ENCODE peak calls at places on chromosome 7, in four cellular contexts. One of them, this sample, is unnamed.

GRCh38 chr7:46285856-46286255 is 364.8 kb upstream of the IGFBP3 start:
- DNase-seq in sigmoid colon: no peak
- DNase-seq in neural progenitor cell: no peak
- DNase-seq in IMR-90: peak; percentile 30
- DNase-seq in this sample: no peak

GRCh38 chr7:48110868-48111267 is 21.8 kb downstream of the UPP1 start:
- DNase-seq in sigmoid colon: no peak
- DNase-seq in neural progenitor cell: no peak
- DNase-seq in IMR-90: no peak
- DNase-seq in this sample: no peak

GRCh38 chr7:84237533-84238173 is 43.1 kb upstream of the SEMA3A start:
- DNase-seq in sigmoid colon: no peak
- DNase-seq in neural progenitor cell: no peak
- DNase-seq in IMR-90: peak; percentile 99
- DNase-seq in this sample: no peak

GRCh38 chr7:6564091-6564770 is 13.0 kb upstream of the GRID2IP start:
- DNase-seq in sigmoid colon: no peak
- DNase-seq in neural progenitor cell: no peak
- DNase-seq in IMR-90: no peak
- DNase-seq in this sample: no peak

GRCh38 chr7:68509054-68509453 is 1089.2 kb upstream of the AUTS2 start:
- DNase-seq in sigmoid colon: no peak
- DNase-seq in neural progenitor cell: no peak
- DNase-seq in IMR-90: no peak
- DNase-seq in this sample: no peak

GRCh38 chr7:138935438-138936079 is 45.6 kb downstream of the KIAA1549 start:
- DNase-seq in sigmoid colon: no peak
- DNase-seq in neural progenitor cell: peak; percentile 42
- DNase-seq in IMR-90: peak; percentile 92
- DNase-seq in this sample: peak; percentile 67

GRCh38 chr7:9945882-9946281 is 1027.8 kb upstream of the PHF14 start:
- DNase-seq in sigmoid colon: no peak
- DNase-seq in neural progenitor cell: no peak
- DNase-seq in IMR-90: no peak
- DNase-seq in this sample: no peak

GRCh38 chr7:119572132-119572531 is 700.8 kb upstream of the KCND2 start:
- DNase-seq in sigmoid colon: no peak
- DNase-seq in neural progenitor cell: no peak
- DNase-seq in IMR-90: no peak
- DNase-seq in this sample: peak; percentile 25

GRCh38 chr7:136530831-136531230 is 337.6 kb upstream of the CHRM2 start:
- DNase-seq in sigmoid colon: no peak
- DNase-seq in neural progenitor cell: no peak
- DNase-seq in IMR-90: no peak
- DNase-seq in this sample: no peak

GRCh38 chr7:37081436-37081835 is 357.1 kb upstream of the AOAH start:
- DNase-seq in sigmoid colon: no peak
- DNase-seq in neural progenitor cell: no peak
- DNase-seq in IMR-90: no peak
- DNase-seq in this sample: no peak

GRCh38 chr7:93551063-93551895 is 23.2 kb downstream of the CALCR start:
- DNase-seq in sigmoid colon: no peak
- DNase-seq in neural progenitor cell: peak; percentile 78
- DNase-seq in IMR-90: peak; percentile 56
- DNase-seq in this sample: no peak

GRCh38 chr7:38309555-38309954 is 36.1 kb upstream of the TARP start:
- DNase-seq in sigmoid colon: no peak
- DNase-seq in neural progenitor cell: no peak
- DNase-seq in IMR-90: no peak
- DNase-seq in this sample: no peak

GRCh38 chr7:38307640-38308039 is 34.2 kb upstream of the TARP start:
- DNase-seq in sigmoid colon: no peak
- DNase-seq in neural progenitor cell: no peak
- DNase-seq in IMR-90: no peak
- DNase-seq in this sample: no peak

GRCh38 chr7:38303866-38304265 is 30.4 kb upstream of the TARP start:
- DNase-seq in sigmoid colon: no peak
- DNase-seq in neural progenitor cell: no peak
- DNase-seq in IMR-90: no peak
- DNase-seq in this sample: no peak

GRCh38 chr7:38306136-38306535 is 32.7 kb upstream of the TARP start:
- DNase-seq in sigmoid colon: no peak
- DNase-seq in neural progenitor cell: no peak
- DNase-seq in IMR-90: peak; percentile 45
- DNase-seq in this sample: no peak

DNA sequence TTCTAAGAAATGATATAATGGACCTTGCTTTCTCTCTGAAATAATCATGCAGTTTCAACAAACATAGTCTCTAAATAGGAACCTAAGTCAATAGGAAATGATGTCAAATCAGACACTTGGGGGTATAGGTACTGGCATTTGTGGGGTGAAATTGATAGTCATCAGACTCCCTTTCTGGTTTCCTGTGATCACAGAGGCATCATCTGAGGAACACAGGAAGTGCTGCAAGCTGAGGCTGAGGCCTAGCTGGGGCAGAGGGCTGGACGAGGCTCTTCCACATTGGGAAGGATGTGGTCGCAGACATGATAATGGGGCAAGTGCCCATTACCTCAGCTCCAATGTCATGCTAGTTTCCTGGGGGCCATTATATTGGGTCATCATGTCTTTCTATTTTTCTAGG is 33.5 kb upstream of the TARP start:
- DNase-seq in sigmoid colon: no peak
- DNase-seq in neural progenitor cell: no peak
- DNase-seq in IMR-90: no peak
- DNase-seq in this sample: no peak
- H3K27me3 ChIP-seq in sigmoid colon: no peaks in the 10 kb centered on the region
- H3K27me3 ChIP-seq in neural progenitor cell: no peaks in the 10 kb centered on the region
- H3K27me3 ChIP-seq in IMR-90: peaks cover 23% of the 10 kb centered on the region
- H3K27me3 ChIP-seq in this sample: no peaks in the 10 kb centered on the region

DNA sequence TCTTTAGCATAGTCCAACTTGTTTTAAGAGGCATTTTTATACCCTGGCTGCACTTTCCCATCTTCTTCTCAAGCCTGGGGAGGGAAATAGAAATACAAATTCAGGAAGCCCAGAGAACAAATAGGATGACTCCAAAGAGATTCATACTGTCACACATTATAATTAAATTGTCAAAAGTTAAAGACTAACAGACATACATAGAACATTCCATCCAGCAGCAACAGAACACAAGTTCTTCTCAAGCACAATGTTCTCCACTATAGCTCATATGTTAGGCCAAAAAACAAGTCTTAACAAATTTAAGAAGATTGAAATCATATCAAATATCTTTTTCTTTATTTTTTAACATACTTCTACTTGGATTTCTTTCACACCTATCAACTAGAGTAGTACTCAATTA is 75.7 kb downstream of the ANKRD7 start:
- DNase-seq in sigmoid colon: no peak
- DNase-seq in neural progenitor cell: no peak
- DNase-seq in IMR-90: no peak
- DNase-seq in this sample: no peak
- H3K27me3 ChIP-seq in sigmoid colon: no peaks in the 10 kb centered on the region
- H3K27me3 ChIP-seq in neural progenitor cell: no peaks in the 10 kb centered on the region
- H3K27me3 ChIP-seq in IMR-90: no peaks in the 10 kb centered on the region
- H3K27me3 ChIP-seq in this sample: no peaks in the 10 kb centered on the region

GRCh38 chr7:104209063-104209462 is 1.2 kb upstream of the ORC5 start:
- DNase-seq in sigmoid colon: no peak
- DNase-seq in neural progenitor cell: no peak
- DNase-seq in IMR-90: no peak
- DNase-seq in this sample: no peak
- H3K27me3 ChIP-seq in sigmoid colon: no peaks in the 10 kb centered on the region
- H3K27me3 ChIP-seq in neural progenitor cell: no peaks in the 10 kb centered on the region
- H3K27me3 ChIP-seq in IMR-90: no peaks in the 10 kb centered on the region
- H3K27me3 ChIP-seq in this sample: no peaks in the 10 kb centered on the region

GRCh38 chr7:101058355-101058754 is 26.9 kb upstream of the TRIM56 start:
- DNase-seq in sigmoid colon: no peak
- DNase-seq in neural progenitor cell: peak; percentile 86
- DNase-seq in IMR-90: peak; percentile 50
- DNase-seq in this sample: no peak
- H3K27me3 ChIP-seq in sigmoid colon: peaks cover 19% of the 10 kb centered on the region
- H3K27me3 ChIP-seq in neural progenitor cell: peaks cover 53% of the 10 kb centered on the region
- H3K27me3 ChIP-seq in IMR-90: peaks cover 25% of the 10 kb centered on the region
- H3K27me3 ChIP-seq in this sample: peaks cover 82% of the 10 kb centered on the region

GRCh38 chr7:54663603-54664234 is 95.3 kb downstream of the SEC61G start:
- DNase-seq in sigmoid colon: no peak
- DNase-seq in neural progenitor cell: no peak
- DNase-seq in IMR-90: no peak
- DNase-seq in this sample: no peak

GRCh38 chr7:54664235-54665228 is 94.5 kb downstream of the SEC61G start:
- DNase-seq in sigmoid colon: no peak
- DNase-seq in neural progenitor cell: peak; percentile 88
- DNase-seq in IMR-90: peak; percentile 2
- DNase-seq in this sample: peak; percentile 86

GRCh38 chr7:54663186-54663585 is 95.8 kb downstream of the SEC61G start:
- DNase-seq in sigmoid colon: no peak
- DNase-seq in neural progenitor cell: no peak
- DNase-seq in IMR-90: no peak
- DNase-seq in this sample: no peak

GRCh38 chr7:54662701-54663100 is 96.3 kb downstream of the SEC61G start:
- DNase-seq in sigmoid colon: no peak
- DNase-seq in neural progenitor cell: no peak
- DNase-seq in IMR-90: no peak
- DNase-seq in this sample: no peak
- H3K27me3 ChIP-seq in sigmoid colon: no peaks in the 10 kb centered on the region
- H3K27me3 ChIP-seq in neural progenitor cell: peaks cover 39% of the 10 kb centered on the region
- H3K27me3 ChIP-seq in IMR-90: peaks cover 19% of the 10 kb centered on the region
- H3K27me3 ChIP-seq in this sample: no peaks in the 10 kb centered on the region

DNA sequence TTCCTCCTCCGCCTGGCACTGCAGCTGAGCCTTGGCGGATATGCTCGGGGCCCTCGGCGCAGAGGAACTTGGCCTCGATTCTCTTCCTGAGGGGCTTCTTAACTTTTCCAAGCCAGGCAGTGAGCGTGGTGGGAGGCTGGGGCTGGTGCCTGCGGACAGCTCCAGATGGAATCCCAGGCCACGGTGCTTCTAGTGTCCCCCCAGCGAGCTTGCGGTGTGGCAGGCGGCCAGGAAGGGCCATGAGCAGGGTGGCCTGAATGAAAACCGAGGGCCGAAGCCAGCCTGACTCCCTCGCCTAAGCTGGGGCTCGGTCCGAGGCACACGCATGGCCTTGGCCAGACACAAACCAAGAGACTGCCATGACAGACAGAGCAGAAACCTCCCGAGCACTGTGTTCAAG is 31.3 kb downstream of the RCC1L start:
- DNase-seq in sigmoid colon: no peak
- DNase-seq in neural progenitor cell: no peak
- DNase-seq in IMR-90: no peak
- DNase-seq in this sample: no peak
- H3K27me3 ChIP-seq in sigmoid colon: no peaks in the 10 kb centered on the region
- H3K27me3 ChIP-seq in neural progenitor cell: no peaks in the 10 kb centered on the region
- H3K27me3 ChIP-seq in IMR-90: no peaks in the 10 kb centered on the region
- H3K27me3 ChIP-seq in this sample: no peaks in the 10 kb centered on the region

GRCh38 chr7:142806957-142807356 is 36.2 kb downstream of the PRSS2 start:
- DNase-seq in sigmoid colon: no peak
- DNase-seq in neural progenitor cell: no peak
- DNase-seq in IMR-90: no peak
- DNase-seq in this sample: no peak
- H3K27me3 ChIP-seq in sigmoid colon: no peaks in the 10 kb centered on the region
- H3K27me3 ChIP-seq in neural progenitor cell: no peaks in the 10 kb centered on the region
- H3K27me3 ChIP-seq in IMR-90: peaks cover 8% of the 10 kb centered on the region
- H3K27me3 ChIP-seq in this sample: no peaks in the 10 kb centered on the region

GRCh38 chr7:42573904-42574692 is 337.1 kb upstream of the GLI3 start:
- DNase-seq in sigmoid colon: no peak
- DNase-seq in neural progenitor cell: no peak
- DNase-seq in IMR-90: peak; percentile 4
- DNase-seq in this sample: no peak

GRCh38 chr7:42574693-42575084 is 337.2 kb downstream of the C7orf25 start:
- DNase-seq in sigmoid colon: no peak
- DNase-seq in neural progenitor cell: peak; percentile 27
- DNase-seq in IMR-90: no peak
- DNase-seq in this sample: no peak

GRCh38 chr7:42572561-42572960 is 335.6 kb upstream of the GLI3 start:
- DNase-seq in sigmoid colon: no peak
- DNase-seq in neural progenitor cell: no peak
- DNase-seq in IMR-90: no peak
- DNase-seq in this sample: no peak

GRCh38 chr7:42572046-42572445 is 335.0 kb upstream of the GLI3 start:
- DNase-seq in sigmoid colon: no peak
- DNase-seq in neural progenitor cell: no peak
- DNase-seq in IMR-90: no peak
- DNase-seq in this sample: no peak

DNA sequence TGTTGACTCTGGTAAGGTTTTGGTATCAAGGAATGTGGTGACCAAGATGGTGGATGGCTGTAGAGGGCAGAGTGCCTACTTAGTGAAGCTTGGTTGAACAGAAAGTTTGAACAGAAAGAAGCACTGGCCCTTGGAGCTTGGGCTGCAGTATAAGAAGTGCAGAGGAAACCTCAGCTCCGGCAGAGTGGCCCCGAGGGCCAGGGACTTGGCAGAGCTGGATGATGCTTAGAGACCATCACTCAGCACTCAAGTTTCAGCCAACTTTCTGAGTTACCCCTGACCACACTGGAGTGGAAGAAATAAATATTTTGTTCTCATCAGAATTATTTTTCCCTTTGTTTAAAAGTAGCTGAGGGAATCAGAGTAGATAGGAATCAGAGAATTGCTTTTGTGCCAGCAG is 336.7 kb downstream of the C7orf25 start:
- DNase-seq in sigmoid colon: no peak
- DNase-seq in neural progenitor cell: no peak
- DNase-seq in IMR-90: no peak
- DNase-seq in this sample: no peak
- H3K27me3 ChIP-seq in sigmoid colon: no peaks in the 10 kb centered on the region
- H3K27me3 ChIP-seq in neural progenitor cell: no peaks in the 10 kb centered on the region
- H3K27me3 ChIP-seq in IMR-90: peaks cover 5% of the 10 kb centered on the region
- H3K27me3 ChIP-seq in this sample: peaks cover 62% of the 10 kb centered on the region

This sample was measured in WERI-Rb-1.